ENCODE peak calls at places on chromosome 1, in eight cellular contexts. One of them, this sample, is unnamed.

GRCh38 chr1:100921110-100921706 is 25.3 kb downstream of the SLC30A7 start:
- DNase-seq in Peyer's patch: no peak
- DNase-seq in sigmoid colon: no peak
- DNase-seq in heart left ventricle: no peak
- DNase-seq in GM12878: no peak
- DNase-seq in ovary: no peak
- DNase-seq in tibial nerve: no peak
- DNase-seq in body of pancreas: no peak
- DNase-seq in this sample: no peak

GRCh38 chr1:213669964-213670691 is 317.6 kb upstream of the PROX1 start:
- DNase-seq in Peyer's patch: no peak
- DNase-seq in body of pancreas: no peak
- DNase-seq in heart left ventricle: no peak
- DNase-seq in sigmoid colon: no peak
- DNase-seq in ovary: no peak
- DNase-seq in tibial nerve: no peak
- DNase-seq in GM12878: no peak
- DNase-seq in this sample: no peak

GRCh38 chr1:104132386-104132973 is 382.8 kb downstream of the AMY1C start:
- DNase-seq in body of pancreas: no peak
- DNase-seq in tibial nerve: no peak
- DNase-seq in Peyer's patch: no peak
- DNase-seq in sigmoid colon: no peak
- DNase-seq in GM12878: no peak
- DNase-seq in ovary: no peak
- DNase-seq in heart left ventricle: no peak
- DNase-seq in this sample: no peak

GRCh38 chr1:99705385-99705784 is 59.5 kb downstream of the PALMD start:
- DNase-seq in ovary: no peak
- DNase-seq in GM12878: no peak
- DNase-seq in tibial nerve: no peak
- DNase-seq in Peyer's patch: no peak
- DNase-seq in sigmoid colon: no peak
- DNase-seq in heart left ventricle: no peak
- DNase-seq in body of pancreas: no peak
- DNase-seq in this sample: no peak

GRCh38 chr1:187413770-187414169 is 585.0 kb downstream of the PLA2G4A start:
- DNase-seq in GM12878: no peak
- DNase-seq in ovary: no peak
- DNase-seq in body of pancreas: no peak
- DNase-seq in sigmoid colon: no peak
- DNase-seq in heart left ventricle: no peak
- DNase-seq in Peyer's patch: no peak
- DNase-seq in tibial nerve: no peak
- DNase-seq in this sample: no peak

GRCh38 chr1:42319128-42319851 is 15.7 kb downstream of the FOXJ3 start:
- DNase-seq in heart left ventricle: no peak
- DNase-seq in Peyer's patch: no peak
- DNase-seq in tibial nerve: no peak
- DNase-seq in body of pancreas: no peak
- DNase-seq in sigmoid colon: no peak
- DNase-seq in GM12878: no peak
- DNase-seq in ovary: no peak
- DNase-seq in this sample: no peak

GRCh38 chr1:95793893-95794292 is 559.9 kb downstream of the RWDD3 start:
- DNase-seq in sigmoid colon: no peak
- DNase-seq in ovary: no peak
- DNase-seq in body of pancreas: no peak
- DNase-seq in tibial nerve: no peak
- DNase-seq in GM12878: no peak
- DNase-seq in heart left ventricle: no peak
- DNase-seq in Peyer's patch: no peak
- DNase-seq in this sample: no peak

GRCh38 chr1:89524369-89525168 is at the start of gene LRRC8B:
- DNase-seq in body of pancreas: peak; percentile 90
- DNase-seq in ovary: peak; percentile 84
- DNase-seq in GM12878: peak; percentile 71
- DNase-seq in tibial nerve: peak; percentile 74
- DNase-seq in heart left ventricle: peak; percentile 95
- DNase-seq in sigmoid colon: peak; percentile 92
- DNase-seq in Peyer's patch: peak; percentile 95
- DNase-seq in this sample: peak; percentile 90

GRCh38 chr1:193434319-193434718 is 247.9 kb upstream of the B3GALT2 start:
- DNase-seq in ovary: no peak
- DNase-seq in tibial nerve: no peak
- DNase-seq in sigmoid colon: no peak
- DNase-seq in heart left ventricle: no peak
- DNase-seq in GM12878: no peak
- DNase-seq in Peyer's patch: no peak
- DNase-seq in body of pancreas: no peak
- DNase-seq in this sample: no peak

GRCh38 chr1:166838766-166839599 is at the start of gene POGK:
- DNase-seq in heart left ventricle: peak; percentile 96
- DNase-seq in tibial nerve: peak; percentile 80
- DNase-seq in sigmoid colon: peak; percentile 96
- DNase-seq in body of pancreas: peak; percentile 91
- DNase-seq in ovary: peak; percentile 88
- DNase-seq in Peyer's patch: peak; percentile 94
- DNase-seq in GM12878: peak; percentile 63
- DNase-seq in this sample: peak; percentile 90
- TF ChIP-seq POLR2A in heart left ventricle: peak; percentile 81
- TF ChIP-seq POLR2A in tibial nerve: peak; percentile 80
- TF ChIP-seq POLR2A in sigmoid colon: no peak
- TF ChIP-seq POLR2A in body of pancreas: peak; percentile 87
- TF ChIP-seq POLR2A in ovary: peak; percentile 57
- TF ChIP-seq POLR2A in Peyer's patch: peak; percentile 67
- TF ChIP-seq POLR2A in GM12878: peak; percentile 90
- TF ChIP-seq POLR2A in this sample: no peak

GRCh38 chr1:156766288-156767100 is 841 bp upstream of the PRCC start:
- DNase-seq in tibial nerve: no peak
- DNase-seq in body of pancreas: no peak
- DNase-seq in GM12878: no peak
- DNase-seq in Peyer's patch: no peak
- DNase-seq in heart left ventricle: no peak
- DNase-seq in sigmoid colon: peak; percentile 51
- DNase-seq in ovary: no peak
- DNase-seq in this sample: no peak

GRCh38 chr1:156767101-156767878 is at the start of gene PRCC:
- DNase-seq in heart left ventricle: peak; percentile 99
- DNase-seq in body of pancreas: peak; percentile 98
- DNase-seq in GM12878: peak; percentile 100
- DNase-seq in sigmoid colon: peak; percentile 99
- DNase-seq in tibial nerve: peak; percentile 92
- DNase-seq in Peyer's patch: peak; percentile 99
- DNase-seq in ovary: peak; percentile 97
- DNase-seq in this sample: peak; percentile 97

GRCh38 chr1:156765664-156766063 is 1.7 kb upstream of the PRCC start:
- DNase-seq in Peyer's patch: no peak
- DNase-seq in GM12878: no peak
- DNase-seq in ovary: no peak
- DNase-seq in heart left ventricle: no peak
- DNase-seq in tibial nerve: no peak
- DNase-seq in sigmoid colon: no peak
- DNase-seq in body of pancreas: no peak
- DNase-seq in this sample: no peak

GRCh38 chr1:156767879-156768608 is 709 bp downstream of the PRCC start:
- DNase-seq in sigmoid colon: peak; percentile 74
- DNase-seq in GM12878: no peak
- DNase-seq in tibial nerve: no peak
- DNase-seq in heart left ventricle: peak; percentile 39
- DNase-seq in body of pancreas: no peak
- DNase-seq in Peyer's patch: no peak
- DNase-seq in ovary: peak; percentile 47
- DNase-seq in this sample: peak; percentile 28

GRCh38 chr1:156768610-156769295 is 1.4 kb downstream of the PRCC start:
- DNase-seq in ovary: no peak
- DNase-seq in heart left ventricle: no peak
- DNase-seq in tibial nerve: no peak
- DNase-seq in body of pancreas: no peak
- DNase-seq in GM12878: no peak
- DNase-seq in sigmoid colon: no peak
- DNase-seq in Peyer's patch: no peak
- DNase-seq in this sample: no peak
- H3K4me1 ChIP-seq in ovary: peaks cover 7% of the 10 kb centered on the region
- H3K4me1 ChIP-seq in heart left ventricle: peaks cover 21% of the 10 kb centered on the region
- H3K4me1 ChIP-seq in tibial nerve: peaks cover 44% of the 10 kb centered on the region
- H3K4me1 ChIP-seq in body of pancreas: peaks cover 53% of the 10 kb centered on the region
- H3K4me1 ChIP-seq in GM12878: no peaks in the 10 kb centered on the region
- H3K4me1 ChIP-seq in sigmoid colon: peaks cover 60% of the 10 kb centered on the region
- H3K4me1 ChIP-seq in Peyer's patch: no peaks in the 10 kb centered on the region
- H3K4me1 ChIP-seq in this sample: no peaks in the 10 kb centered on the region

GRCh38 chr1:241837901-241838300 is 10.1 kb upstream of the EXO1 start:
- DNase-seq in GM12878: no peak
- DNase-seq in body of pancreas: no peak
- DNase-seq in sigmoid colon: no peak
- DNase-seq in ovary: no peak
- DNase-seq in heart left ventricle: no peak
- DNase-seq in Peyer's patch: no peak
- DNase-seq in tibial nerve: no peak
- DNase-seq in this sample: no peak

GRCh38 chr1:241836944-241837343 is 11.1 kb upstream of the EXO1 start:
- DNase-seq in Peyer's patch: no peak
- DNase-seq in ovary: no peak
- DNase-seq in heart left ventricle: no peak
- DNase-seq in GM12878: no peak
- DNase-seq in body of pancreas: no peak
- DNase-seq in sigmoid colon: no peak
- DNase-seq in tibial nerve: no peak
- DNase-seq in this sample: no peak

GRCh38 chr1:241837413-241837812 is 10.6 kb upstream of the EXO1 start:
- DNase-seq in heart left ventricle: no peak
- DNase-seq in sigmoid colon: no peak
- DNase-seq in GM12878: no peak
- DNase-seq in ovary: no peak
- DNase-seq in tibial nerve: no peak
- DNase-seq in body of pancreas: no peak
- DNase-seq in Peyer's patch: no peak
- DNase-seq in this sample: no peak

GRCh38 chr1:241838831-241839365 is 9.1 kb upstream of the EXO1 start:
- DNase-seq in tibial nerve: no peak
- DNase-seq in ovary: no peak
- DNase-seq in body of pancreas: no peak
- DNase-seq in GM12878: no peak
- DNase-seq in heart left ventricle: no peak
- DNase-seq in Peyer's patch: no peak
- DNase-seq in sigmoid colon: no peak
- DNase-seq in this sample: no peak

DNA sequence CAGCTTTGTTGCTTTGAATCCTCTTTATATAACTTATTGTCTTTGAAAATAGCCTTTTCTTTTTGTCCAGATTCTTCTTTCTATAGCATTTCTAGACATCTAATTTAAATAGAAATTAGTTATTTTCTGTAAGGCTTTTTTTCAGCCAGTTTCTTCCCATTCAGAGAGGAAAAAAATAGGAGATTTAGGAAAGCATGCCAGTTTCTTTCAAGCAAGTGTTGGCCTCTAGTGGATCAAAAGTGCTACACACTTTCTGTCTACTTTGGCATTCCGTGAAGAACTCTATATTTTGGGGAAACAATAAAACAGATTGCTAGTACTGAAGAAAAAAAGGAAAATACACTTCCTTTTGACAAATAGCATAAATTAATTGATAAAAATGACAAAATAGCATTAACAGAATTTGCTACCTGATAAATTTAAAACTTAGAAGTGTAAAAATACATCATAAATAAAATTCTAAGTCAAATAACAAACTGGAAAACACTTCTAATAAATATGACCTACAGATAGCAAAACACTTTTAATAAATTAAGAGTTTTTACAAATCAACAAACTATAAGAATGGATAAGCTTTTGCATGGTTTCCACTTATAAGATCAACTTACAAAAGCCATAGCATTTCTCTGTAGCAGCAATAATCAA is 13.1 kb upstream of the EXO1 start:
- DNase-seq in tibial nerve: no peak
- DNase-seq in ovary: no peak
- DNase-seq in body of pancreas: no peak
- DNase-seq in sigmoid colon: no peak
- DNase-seq in GM12878: no peak
- DNase-seq in Peyer's patch: no peak
- DNase-seq in heart left ventricle: no peak
- DNase-seq in this sample: no peak
- TF ChIP-seq CTCF in tibial nerve: peak; percentile 56
- TF ChIP-seq CTCF in ovary: peak; percentile 36
- TF ChIP-seq CTCF in body of pancreas: peak; percentile 52
- TF ChIP-seq CTCF in sigmoid colon: peak; percentile 42
- TF ChIP-seq CTCF in GM12878: peak; percentile 36
- TF ChIP-seq CTCF in Peyer's patch: peak; percentile 36
- TF ChIP-seq CTCF in heart left ventricle: peak; percentile 41
- TF ChIP-seq CTCF in this sample: peak; percentile 31

DNA sequence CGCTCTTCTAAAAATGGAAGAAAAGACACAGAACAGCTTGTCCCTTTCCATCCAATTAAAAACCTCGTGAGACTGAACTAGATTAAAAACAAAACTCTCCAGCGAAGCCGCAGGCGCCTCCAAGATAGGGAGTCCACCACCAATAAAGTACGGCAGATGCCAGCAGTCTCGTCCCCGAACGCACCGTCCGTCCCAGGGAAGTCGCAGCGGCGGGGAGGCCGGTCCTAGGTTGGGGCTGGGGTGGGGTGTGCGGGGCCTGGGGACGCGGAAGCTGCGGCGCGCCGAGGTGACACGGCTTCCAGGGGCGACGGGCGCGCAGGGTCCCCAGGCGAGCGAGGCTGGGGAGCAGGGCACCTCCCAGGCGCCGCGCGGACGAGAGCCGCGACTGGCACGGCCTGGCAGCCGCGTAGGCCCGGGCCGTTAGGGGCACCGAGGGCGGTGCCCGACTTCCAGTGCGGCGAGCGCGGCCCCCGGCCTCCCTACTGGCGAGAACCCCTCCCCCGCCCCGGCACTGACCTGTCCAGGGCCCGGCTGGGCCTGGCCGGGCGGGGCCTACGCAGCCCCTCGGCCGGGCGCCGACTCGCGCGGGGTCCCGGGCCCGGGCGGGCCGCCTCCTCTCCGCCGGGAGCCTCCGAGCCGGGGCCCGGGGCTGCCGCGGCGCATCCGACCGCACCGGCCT is 28.3 kb upstream of the A3GALT2 start:
- DNase-seq in heart left ventricle: no peak
- DNase-seq in tibial nerve: no peak
- DNase-seq in body of pancreas: peak; percentile 54
- DNase-seq in GM12878: no peak
- DNase-seq in Peyer's patch: peak; percentile 71
- DNase-seq in sigmoid colon: peak; percentile 75
- DNase-seq in ovary: peak; percentile 60
- DNase-seq in this sample: no peak
- TF ChIP-seq POLR2A in heart left ventricle: no peak
- TF ChIP-seq POLR2A in tibial nerve: peak; percentile 20
- TF ChIP-seq POLR2A in body of pancreas: peak; percentile 20
- TF ChIP-seq POLR2A in GM12878: no peak
- TF ChIP-seq POLR2A in Peyer's patch: no peak
- TF ChIP-seq POLR2A in sigmoid colon: no peak
- TF ChIP-seq POLR2A in ovary: no peak
- TF ChIP-seq POLR2A in this sample: no peak

This sample was measured in breast epithelium.